ENCODE peak calls at places on chromosomes 7 and 10, in nine cellular contexts. One of them, this sample, is unnamed. For H3K27me3, the result is how much of the 10 kb centered on the place peaks cover.

GRCh38 chr7:15977663-15978062 is 291.2 kb upstream of the MEOX2 start:
- DNase-seq in H1: no peak
- DNase-seq in GM12878: no peak
- DNase-seq in ovary: no peak
- DNase-seq in sigmoid colon: no peak
- DNase-seq in tibial nerve: no peak
- DNase-seq in transverse colon: no peak
- DNase-seq in suprapubic skin: no peak
- DNase-seq in HepG2: no peak
- DNase-seq in this sample: no peak

GRCh38 chr7:109864263-109864662 is 1226.7 kb upstream of the LRRN3 start:
- DNase-seq in H1: no peak
- DNase-seq in GM12878: no peak
- DNase-seq in ovary: no peak
- DNase-seq in sigmoid colon: no peak
- DNase-seq in tibial nerve: no peak
- DNase-seq in transverse colon: no peak
- DNase-seq in suprapubic skin: no peak
- DNase-seq in HepG2: no peak
- DNase-seq in this sample: no peak

GRCh38 chr7:146660839-146661238 is 544.2 kb downstream of the CNTNAP2 start:
- DNase-seq in H1: no peak
- DNase-seq in GM12878: no peak
- DNase-seq in ovary: no peak
- DNase-seq in sigmoid colon: no peak
- DNase-seq in tibial nerve: no peak
- DNase-seq in transverse colon: no peak
- DNase-seq in suprapubic skin: no peak
- DNase-seq in HepG2: no peak
- DNase-seq in this sample: no peak

GRCh38 chr7:157432541-157432956 is 95.7 kb downstream of the DNAJB6 start:
- DNase-seq in H1: peak
- DNase-seq in GM12878: no peak
- DNase-seq in ovary: no peak
- DNase-seq in sigmoid colon: peak
- DNase-seq in tibial nerve: no peak
- DNase-seq in transverse colon: peak
- DNase-seq in suprapubic skin: no peak
- DNase-seq in HepG2: no peak
- DNase-seq in this sample: peak

GRCh38 chr10:29669149-29669548 is 34.4 kb upstream of the SVIL start:
- DNase-seq in H1: no peak
- DNase-seq in GM12878: no peak
- DNase-seq in ovary: peak
- DNase-seq in sigmoid colon: no peak
- DNase-seq in tibial nerve: no peak
- DNase-seq in transverse colon: no peak
- DNase-seq in suprapubic skin: no peak
- DNase-seq in HepG2: no peak
- DNase-seq in this sample: no peak

GRCh38 chr7:133491319-133491718 is 238.4 kb downstream of the EXOC4 start:
- DNase-seq in H1: no peak
- DNase-seq in GM12878: no peak
- DNase-seq in ovary: no peak
- DNase-seq in sigmoid colon: no peak
- DNase-seq in tibial nerve: no peak
- DNase-seq in transverse colon: no peak
- DNase-seq in suprapubic skin: no peak
- DNase-seq in HepG2: no peak
- DNase-seq in this sample: no peak

GRCh38 chr10:22340362-22341189 is 4.7 kb upstream of the SPAG6 start:
- DNase-seq in H1: no peak
- DNase-seq in GM12878: peak
- DNase-seq in ovary: peak
- DNase-seq in sigmoid colon: peak
- DNase-seq in tibial nerve: peak
- DNase-seq in transverse colon: peak
- DNase-seq in suprapubic skin: peak
- DNase-seq in HepG2: peak
- DNase-seq in this sample: peak

GRCh38 chr10:110742801-110743200 is 98.7 kb downstream of the RBM20 start:
- DNase-seq in H1: no peak
- DNase-seq in GM12878: no peak
- DNase-seq in ovary: no peak
- DNase-seq in sigmoid colon: no peak
- DNase-seq in tibial nerve: no peak
- DNase-seq in transverse colon: no peak
- DNase-seq in suprapubic skin: no peak
- DNase-seq in HepG2: no peak
- DNase-seq in this sample: no peak

GRCh38 chr7:147999962-148000361 is 590.6 kb upstream of the C7orf33 start:
- DNase-seq in H1: peak
- DNase-seq in GM12878: no peak
- DNase-seq in ovary: no peak
- DNase-seq in sigmoid colon: no peak
- DNase-seq in tibial nerve: no peak
- DNase-seq in transverse colon: no peak
- DNase-seq in suprapubic skin: no peak
- DNase-seq in HepG2: no peak
- DNase-seq in this sample: no peak

GRCh38 chr7:137801003-137801402 is 45.8 kb downstream of the DGKI start:
- DNase-seq in H1: no peak
- DNase-seq in GM12878: no peak
- DNase-seq in ovary: no peak
- DNase-seq in sigmoid colon: no peak
- DNase-seq in tibial nerve: no peak
- DNase-seq in transverse colon: no peak
- DNase-seq in suprapubic skin: no peak
- DNase-seq in HepG2: no peak
- DNase-seq in this sample: no peak

GRCh38 chr10:84391326-84391725 is 62.9 kb downstream of the CCSER2 start:
- DNase-seq in H1: no peak
- DNase-seq in GM12878: no peak
- DNase-seq in ovary: no peak
- DNase-seq in sigmoid colon: no peak
- DNase-seq in tibial nerve: no peak
- DNase-seq in transverse colon: no peak
- DNase-seq in suprapubic skin: no peak
- DNase-seq in HepG2: no peak
- DNase-seq in this sample: no peak

GRCh38 chr7:157023589-157023905 is 13.1 kb upstream of the MNX1 start:
- DNase-seq in H1: no peak
- DNase-seq in GM12878: no peak
- DNase-seq in ovary: no peak
- DNase-seq in sigmoid colon: no peak
- DNase-seq in tibial nerve: no peak
- DNase-seq in transverse colon: no peak
- DNase-seq in suprapubic skin: no peak
- DNase-seq in HepG2: no peak
- DNase-seq in this sample: no peak

GRCh38 chr7:128792471-128793183 is 859 bp downstream of the CCDC136 start:
- DNase-seq in H1: no peak
- DNase-seq in GM12878: no peak
- DNase-seq in ovary: no peak
- DNase-seq in sigmoid colon: peak
- DNase-seq in tibial nerve: no peak
- DNase-seq in transverse colon: no peak
- DNase-seq in suprapubic skin: peak
- DNase-seq in HepG2: no peak
- DNase-seq in this sample: no peak

GRCh38 chr10:70007116-70007820 is 45.4 kb upstream of the MACROH2A2 start:
- DNase-seq in H1: no peak
- DNase-seq in GM12878: no peak
- DNase-seq in ovary: no peak
- DNase-seq in sigmoid colon: no peak
- DNase-seq in tibial nerve: no peak
- DNase-seq in transverse colon: no peak
- DNase-seq in suprapubic skin: no peak
- DNase-seq in HepG2: no peak
- DNase-seq in this sample: no peak

GRCh38 chr10:132774179-132774904 is 11.6 kb downstream of the NKX6-2 start:
- DNase-seq in H1: no peak
- DNase-seq in GM12878: no peak
- DNase-seq in ovary: no peak
- DNase-seq in sigmoid colon: no peak
- DNase-seq in tibial nerve: no peak
- DNase-seq in transverse colon: peak
- DNase-seq in suprapubic skin: no peak
- DNase-seq in HepG2: peak
- DNase-seq in this sample: peak
- TF ChIP-seq EP300 in H1: no peak
- TF ChIP-seq EP300 in GM12878: no peak
- TF ChIP-seq EP300 in ovary: no peak
- TF ChIP-seq EP300 in sigmoid colon: no peak
- TF ChIP-seq EP300 in tibial nerve: no peak
- TF ChIP-seq EP300 in transverse colon: no peak
- TF ChIP-seq EP300 in suprapubic skin: no peak
- TF ChIP-seq EP300 in HepG2: no peak
- TF ChIP-seq EP300 in this sample: no peak

GRCh38 chr7:76358478-76359110 is at the start of gene YWHAG:
- DNase-seq in H1: no peak
- DNase-seq in GM12878: no peak
- DNase-seq in ovary: peak
- DNase-seq in sigmoid colon: peak
- DNase-seq in tibial nerve: peak
- DNase-seq in transverse colon: peak
- DNase-seq in suprapubic skin: no peak
- DNase-seq in HepG2: peak
- DNase-seq in this sample: peak

GRCh38 chr7:76357379-76358052 is 1.3 kb downstream of the YWHAG start:
- DNase-seq in H1: no peak
- DNase-seq in GM12878: no peak
- DNase-seq in ovary: no peak
- DNase-seq in sigmoid colon: peak
- DNase-seq in tibial nerve: no peak
- DNase-seq in transverse colon: no peak
- DNase-seq in suprapubic skin: no peak
- DNase-seq in HepG2: no peak
- DNase-seq in this sample: no peak

GRCh38 chr7:76358053-76358477 is 726 bp downstream of the YWHAG start:
- DNase-seq in H1: no peak
- DNase-seq in GM12878: no peak
- DNase-seq in ovary: peak
- DNase-seq in sigmoid colon: peak
- DNase-seq in tibial nerve: peak
- DNase-seq in transverse colon: peak
- DNase-seq in suprapubic skin: peak
- DNase-seq in HepG2: no peak
- DNase-seq in this sample: peak

GRCh38 chr7:76356823-76357222 is 2.0 kb downstream of the YWHAG start:
- DNase-seq in H1: no peak
- DNase-seq in GM12878: no peak
- DNase-seq in ovary: no peak
- DNase-seq in sigmoid colon: peak
- DNase-seq in tibial nerve: no peak
- DNase-seq in transverse colon: peak
- DNase-seq in suprapubic skin: no peak
- DNase-seq in HepG2: no peak
- DNase-seq in this sample: no peak

DNA sequence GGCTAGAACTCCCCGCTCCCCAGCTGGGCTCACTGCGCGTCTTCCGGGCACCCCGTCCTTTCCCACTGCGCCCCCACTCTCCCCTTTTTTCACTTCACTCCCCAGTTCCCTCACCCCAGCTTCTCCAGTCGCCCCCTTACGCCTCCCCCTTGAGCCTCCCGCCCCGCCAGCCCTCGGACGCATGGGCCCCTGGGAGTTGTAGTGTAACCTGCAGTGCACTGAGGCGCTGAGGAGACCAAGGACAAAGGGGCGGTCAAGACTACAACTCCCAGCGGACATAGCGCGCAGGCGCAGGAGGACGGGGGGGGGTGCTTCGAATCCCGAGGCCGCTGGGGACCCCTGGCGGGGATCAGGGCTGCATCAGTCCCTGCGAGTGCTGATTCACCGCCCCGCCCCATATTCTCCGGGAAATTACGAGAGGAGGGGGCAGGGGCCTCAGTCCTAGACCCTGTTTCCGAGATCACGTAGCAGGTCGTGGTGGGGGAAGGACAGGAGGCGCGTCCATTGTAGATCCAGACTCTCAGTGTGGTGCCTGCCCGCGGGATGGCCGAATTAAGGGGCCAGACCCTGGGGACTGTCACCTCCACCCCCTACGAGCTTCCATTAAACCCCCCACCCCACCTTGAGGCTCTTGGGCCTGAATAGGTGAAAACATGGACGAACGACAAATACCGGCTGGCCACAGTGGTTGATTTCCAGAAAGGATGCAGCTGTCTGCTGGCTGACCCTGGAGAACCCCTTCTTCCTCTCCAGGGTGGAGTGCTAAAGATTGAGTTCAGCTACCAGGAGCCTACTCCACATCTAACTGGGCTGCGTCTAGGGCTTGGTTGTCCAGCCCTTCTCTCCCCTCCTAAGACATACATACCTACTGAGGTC is 558 bp upstream of the YWHAG start:
- DNase-seq in H1: peak
- DNase-seq in GM12878: peak
- DNase-seq in ovary: peak
- DNase-seq in sigmoid colon: peak
- DNase-seq in tibial nerve: peak
- DNase-seq in transverse colon: peak
- DNase-seq in suprapubic skin: peak
- DNase-seq in HepG2: peak
- DNase-seq in this sample: peak
- TF ChIP-seq POLR2A in H1: peak
- TF ChIP-seq POLR2A in GM12878: no peak
- TF ChIP-seq POLR2A in ovary: peak
- TF ChIP-seq POLR2A in sigmoid colon: peak
- TF ChIP-seq POLR2A in tibial nerve: no peak
- TF ChIP-seq POLR2A in transverse colon: no peak
- TF ChIP-seq POLR2A in suprapubic skin: no peak
- TF ChIP-seq POLR2A in HepG2: peak
- TF ChIP-seq POLR2A in this sample: no peak

GRCh38 chr7:122304996-122305421 is 459 bp upstream of the FEZF1 start:
- DNase-seq in H1: no peak
- DNase-seq in GM12878: no peak
- DNase-seq in ovary: no peak
- DNase-seq in sigmoid colon: no peak
- DNase-seq in tibial nerve: no peak
- DNase-seq in transverse colon: no peak
- DNase-seq in suprapubic skin: no peak
- DNase-seq in HepG2: no peak
- DNase-seq in this sample: no peak
- H3K27me3 ChIP-seq in H1: under half
- H3K27me3 ChIP-seq in GM12878: under half
- H3K27me3 ChIP-seq in ovary: under half
- H3K27me3 ChIP-seq in sigmoid colon: half or more
- H3K27me3 ChIP-seq in tibial nerve: under half
- H3K27me3 ChIP-seq in transverse colon: half or more
- H3K27me3 ChIP-seq in suprapubic skin: half or more
- H3K27me3 ChIP-seq in HepG2: under half
- H3K27me3 ChIP-seq in this sample: half or more

DNA sequence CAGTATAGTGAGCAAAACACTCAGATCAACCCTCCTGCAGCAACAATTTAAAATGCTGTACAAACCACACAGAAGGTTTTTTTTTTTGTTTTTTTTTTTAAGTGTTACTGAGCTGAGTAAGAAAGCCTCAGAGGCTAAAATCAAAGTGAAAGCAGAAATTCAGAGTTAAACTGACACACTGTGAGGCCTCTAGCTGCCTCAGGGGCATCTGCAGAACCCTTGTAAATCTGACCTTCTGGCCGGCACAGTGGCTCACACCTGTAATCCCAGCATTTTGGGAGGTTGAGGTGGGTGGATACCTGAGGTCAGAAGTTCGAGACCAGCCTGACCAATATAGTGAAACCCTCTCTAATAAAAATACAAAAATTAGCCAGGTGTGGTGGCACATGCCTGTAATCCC is 7.4 kb upstream of the GNA12 start:
- DNase-seq in H1: no peak
- DNase-seq in GM12878: no peak
- DNase-seq in ovary: no peak
- DNase-seq in sigmoid colon: no peak
- DNase-seq in tibial nerve: no peak
- DNase-seq in transverse colon: no peak
- DNase-seq in suprapubic skin: no peak
- DNase-seq in HepG2: no peak
- DNase-seq in this sample: no peak
- TF ChIP-seq EP300 in H1: no peak
- TF ChIP-seq EP300 in GM12878: no peak
- TF ChIP-seq EP300 in ovary: no peak
- TF ChIP-seq EP300 in sigmoid colon: no peak
- TF ChIP-seq EP300 in tibial nerve: no peak
- TF ChIP-seq EP300 in transverse colon: no peak
- TF ChIP-seq EP300 in suprapubic skin: no peak
- TF ChIP-seq EP300 in HepG2: no peak
- TF ChIP-seq EP300 in this sample: no peak

This sample was measured in stomach.